ENCODE peak calls at places on chromosomes 12 and 14, in five cellular contexts. Q, B, N, F and U are unnamed samples. For H3K4me1, the result is how much of the 10 kb centered on the place peaks cover.

GRCh38 chr12:117417004-117417403 is 55.6 kb upstream of the NOS1 start:
- DNase-seq in Q (no peak), B (no peak), N (no peak), F (no peak), U (no peak)

GRCh38 chr12:125330645-125331341 is 265.6 kb downstream of the AACS start:
- DNase-seq in Q (peak), B (peak), N (peak), F (peak), U (peak)

GRCh38 chr12:118840399-118840798 is 140.9 kb upstream of the SRRM4 start:
- DNase-seq in Q (no peak), B (no peak), N (no peak), F (no peak), U (no peak)

GRCh38 chr12:131716282-131716681 is 5.4 kb downstream of the SFSWAP start:
- DNase-seq in Q (no peak), B (no peak), N (no peak), F (no peak), U (no peak)

GRCh38 chr14:40204441-40205175 is 772.4 kb upstream of the FBXO33 start:
- DNase-seq in Q (no peak), B (no peak), N (no peak), F (no peak), U (no peak)

GRCh38 chr14:64800000-64800399 is 79.7 kb downstream of the SPTB start:
- DNase-seq in Q (no peak), B (no peak), N (peak), F (no peak), U (no peak)

GRCh38 chr14:91177073-91177796 is 63.4 kb downstream of the DGLUCY start:
- DNase-seq in Q (no peak), B (no peak), N (peak), F (peak), U (no peak)

GRCh38 chr14:70721542-70721941 is 79.8 kb downstream of the TTC9 start:
- DNase-seq in Q (no peak), B (no peak), N (no peak), F (peak), U (no peak)

GRCh38 chr14:25267186-25267585 is 217.2 kb upstream of the STXBP6 start:
- DNase-seq in Q (no peak), B (no peak), N (no peak), F (no peak), U (no peak)

GRCh38 chr12:6336079-6336858 is 5.6 kb downstream of the TNFRSF1A start:
- DNase-seq in Q (peak), B (peak), N (peak), F (peak), U (peak)

GRCh38 chr12:85530486-85530885 is 250.5 kb downstream of the ALX1 start:
- DNase-seq in Q (no peak), B (no peak), N (no peak), F (no peak), U (no peak)

GRCh38 chr12:84642201-84642600 is 270.4 kb downstream of the SLC6A15 start:
- DNase-seq in Q (no peak), B (no peak), N (no peak), F (no peak), U (no peak)

GRCh38 chr12:1821805-1822204 is 1.4 kb downstream of the LRTM2 start:
- DNase-seq in Q (no peak), B (no peak), N (no peak), F (no peak), U (no peak)

GRCh38 chr12:90679674-90680073 is 275.3 kb downstream of the CCER1 start:
- DNase-seq in Q (no peak), B (no peak), N (no peak), F (no peak), U (no peak)

GRCh38 chr12:97022831-97023230 is 115.8 kb downstream of the NEDD1 start:
- DNase-seq in Q (no peak), B (no peak), N (no peak), F (no peak), U (no peak)

GRCh38 chr14:72607386-72608125 is 286.3 kb downstream of the DPF3 start:
- DNase-seq in Q (no peak), B (no peak), N (no peak), F (peak), U (peak)

GRCh38 chr12:68565391-68565903 is 45.3 kb upstream of the RAP1B start:
- DNase-seq in Q (no peak), B (no peak), N (no peak), F (peak), U (no peak)

DNA sequence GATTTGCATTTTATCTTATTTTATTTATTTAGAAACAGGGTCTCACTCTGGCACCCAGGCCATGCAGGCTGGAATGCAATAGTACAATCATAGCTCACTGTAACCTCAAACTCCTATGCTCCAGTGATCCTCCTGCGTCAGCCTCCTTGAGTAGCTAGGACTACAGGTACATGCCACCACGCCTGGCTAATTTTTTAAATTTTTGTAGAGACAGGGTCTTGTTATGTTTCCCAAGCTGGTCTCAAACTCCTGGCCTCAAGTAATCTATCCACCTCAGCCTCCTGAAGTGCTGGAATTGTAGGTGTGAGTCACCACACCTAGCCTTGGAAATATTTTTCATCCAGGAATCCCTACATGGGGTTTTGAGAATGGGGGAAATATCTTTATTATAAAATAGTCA is 84.6 kb downstream of the MAPKAPK5 start:
- DNase-seq in Q (no peak), B (no peak), N (no peak), F (no peak), U (no peak)
- H3K4me1 ChIP-seq in Q (under half), B (under half), N (under half), F (under half), U (under half)

DNA sequence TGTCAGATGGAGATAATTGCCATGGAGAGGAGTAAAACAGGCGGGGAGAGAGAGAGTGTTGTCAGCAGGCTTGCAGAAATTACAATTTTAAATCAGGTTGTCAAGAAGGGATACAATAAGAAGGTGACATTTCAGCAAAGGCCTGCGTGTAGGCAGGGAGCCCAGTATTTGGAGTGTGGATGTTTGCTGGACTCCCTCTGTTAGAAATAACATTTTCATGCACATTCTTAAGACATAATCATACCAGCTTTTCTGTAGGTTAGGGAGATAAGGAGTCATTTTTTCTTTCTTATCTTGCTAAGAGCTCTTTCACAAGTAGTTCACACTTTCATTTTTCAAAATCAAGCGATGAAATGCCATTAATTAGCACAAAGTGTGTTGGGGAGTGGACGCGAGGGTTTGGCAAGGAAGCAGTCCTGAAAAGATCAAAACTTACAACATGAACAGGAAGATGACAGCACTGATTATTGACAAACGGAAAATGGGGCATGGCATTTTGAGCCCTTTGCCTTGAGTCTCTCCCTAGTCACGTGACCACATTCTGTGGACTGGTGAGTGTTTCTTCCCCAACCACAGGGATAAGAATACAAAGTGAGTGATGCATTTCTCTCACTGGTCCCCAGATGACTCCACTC is 160.2 kb downstream of the DAD1 start:
- DNase-seq in Q (no peak), B (no peak), N (no peak), F (peak), U (no peak)
- H3K4me1 ChIP-seq in Q (under half), B (under half), N (under half), F (under half), U (under half)

GRCh38 chr12:77553976-77554619 is 276.6 kb upstream of the NAV3 start:
- DNase-seq in Q (no peak), B (no peak), N (no peak), F (no peak), U (no peak)

GRCh38 chr12:77560714-77561113 is 270.0 kb upstream of the NAV3 start:
- DNase-seq in Q (no peak), B (no peak), N (no peak), F (no peak), U (no peak)

DNA sequence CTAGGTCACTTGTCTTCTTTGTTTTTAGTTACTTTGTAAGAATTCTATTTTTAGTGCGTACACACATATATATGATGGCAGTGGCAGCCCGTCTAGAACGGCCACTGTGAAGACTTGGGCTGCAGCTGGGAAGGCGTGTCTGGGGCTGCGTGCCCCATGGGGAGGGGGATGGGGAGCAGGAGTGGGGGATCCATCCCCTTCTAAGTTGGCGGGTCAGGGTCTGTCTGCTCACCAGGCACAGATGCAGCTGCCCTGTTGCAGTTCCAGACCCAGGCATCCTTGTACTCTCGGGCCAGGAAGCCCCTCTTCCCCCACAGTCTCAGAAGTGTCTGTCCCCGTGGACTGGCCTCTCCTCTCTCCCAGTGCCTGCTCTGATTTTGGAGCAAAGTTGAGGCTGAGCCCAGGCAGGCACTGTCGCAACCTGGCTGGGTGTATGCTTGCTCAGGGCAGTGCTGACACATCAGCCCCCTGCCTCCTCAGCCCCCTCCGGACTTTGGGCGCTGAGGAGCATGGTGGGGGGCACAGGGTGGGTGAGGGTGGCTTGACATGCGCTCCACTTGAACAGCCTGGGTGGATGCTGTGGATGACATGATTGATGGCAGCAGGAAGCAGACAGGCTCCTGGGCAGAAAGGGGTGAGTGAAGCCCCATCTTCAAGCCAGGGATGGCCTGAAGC is 271.2 kb upstream of the NAV3 start:
- DNase-seq in Q (no peak), B (no peak), N (no peak), F (no peak), U (no peak)
- H3K4me1 ChIP-seq in Q (under half), B (under half), N (under half), F (under half), U (under half)

GRCh38 chr12:55703288-55703687 is 4.4 kb downstream of the ITGA7 start:
- DNase-seq in Q (no peak), B (no peak), N (peak), F (no peak), U (peak)

GRCh38 chr12:55705802-55706402 is 1.8 kb downstream of the ITGA7 start:
- DNase-seq in Q (no peak), B (no peak), N (no peak), F (no peak), U (no peak)

GRCh38 chr12:55703976-55704761 is 3.5 kb downstream of the ITGA7 start:
- DNase-seq in Q (no peak), B (no peak), N (peak), F (peak), U (no peak)

GRCh38 chr12:55706840-55707671 is 648 bp downstream of the ITGA7 start:
- DNase-seq in Q (no peak), B (no peak), N (peak), F (no peak), U (peak)

DNA sequence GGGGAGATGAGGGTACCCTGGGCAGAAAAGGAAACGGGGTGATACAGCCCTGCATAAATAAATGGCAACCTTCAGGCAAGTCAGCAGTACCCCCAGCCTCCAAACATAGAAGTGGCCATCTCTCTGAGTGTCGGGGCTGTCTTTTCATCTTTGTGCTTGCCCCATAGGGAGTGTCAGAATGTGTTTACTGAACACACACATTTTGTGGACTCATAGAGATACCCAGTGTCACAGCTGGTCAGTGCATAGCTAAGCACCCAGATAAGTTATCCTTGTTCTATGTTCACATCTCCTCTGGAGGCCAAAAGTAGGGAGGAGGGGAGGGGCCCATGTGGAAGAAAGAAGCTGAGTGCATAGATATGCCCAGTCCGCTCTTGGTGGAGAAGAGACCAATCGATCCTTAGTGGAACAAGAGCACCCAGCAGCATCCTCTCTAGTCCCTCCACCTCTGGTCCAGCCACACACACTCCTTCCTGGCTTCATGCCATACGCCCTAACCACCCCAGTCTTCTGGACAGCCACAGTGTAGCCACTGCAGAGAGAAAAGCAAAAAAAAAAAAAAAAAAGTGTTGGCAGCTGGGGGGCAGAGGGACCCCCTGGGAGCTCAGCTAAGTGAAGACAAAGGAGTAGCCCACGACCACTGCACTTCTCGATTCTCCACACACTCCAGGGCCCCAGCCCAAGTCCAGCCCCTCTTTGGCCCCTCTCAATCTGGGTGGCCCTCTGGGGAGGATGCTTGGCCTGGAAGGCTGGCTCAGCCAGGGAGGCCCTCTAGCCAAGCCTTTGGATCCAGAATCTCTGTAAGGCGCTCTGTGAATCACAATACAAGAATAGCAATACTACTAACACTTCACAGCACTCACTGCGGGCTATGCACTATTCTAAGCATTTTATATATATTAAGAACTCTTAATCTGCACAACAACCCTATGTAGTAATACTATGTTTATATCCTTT is 2.6 kb downstream of the ITGA7 start:
- DNase-seq in Q (no peak), B (no peak), N (peak), F (no peak), U (peak)
- H3K4me1 ChIP-seq in Q (half or more), B (under half), N (under half), F (under half), U (under half)

GRCh38 chr12:123085730-123086487 is 65.0 kb downstream of the PITPNM2 start:
- DNase-seq in Q (no peak), B (peak), N (peak), F (peak), U (peak)
- H3K4me1 ChIP-seq in Q (under half), B (under half), N (under half), F (under half), U (under half)

GRCh38 chr12:92038476-92038875 is 107.2 kb downstream of the BTG1 start:
- DNase-seq in Q (no peak), B (no peak), N (no peak), F (no peak), U (no peak)
- H3K4me1 ChIP-seq in Q (under half), B (under half), N (under half), F (under half), U (under half)